ENCODE peak calls at places on chromosomes 1 and 21, in ten cellular contexts. F is adrenal gland, A is RWPE2, B is psoas muscle, P is mammary epithelial cell, Y is small intestine, N is ovary, Q is tibial artery, M is brain microvascular endothelial cell, S is fibroblast of lung. E is an unnamed sample.

GRCh38 chr1:96387785-96388184 is 333.8 kb upstream of the PTBP2 start:
- DNase-seq in N (no peak), A (no peak), Q (no peak), Y (no peak), M (no peak), F (no peak), P (peak; percentile 83), S (no peak), B (no peak), E (no peak)

GRCh38 chr1:23152966-23153684 is 15.5 kb downstream of the LUZP1 start:
- DNase-seq in P (no peak), N (no peak), F (no peak), A (no peak), S (no peak), Y (peak; percentile 83), Q (no peak), B (no peak), M (no peak), E (peak; percentile 19)

GRCh38 chr1:108050911-108051624 is 86.1 kb upstream of the VAV3 start:
- DNase-seq in S (no peak), P (no peak), B (no peak), F (no peak), Q (no peak), A (no peak), N (no peak), Y (no peak), M (no peak), E (no peak)

GRCh38 chr1:162193815-162194214 is 124.3 kb downstream of the NOS1AP start:
- DNase-seq in P (no peak), Q (no peak), N (no peak), S (no peak), M (no peak), Y (no peak), F (no peak), B (no peak), A (no peak), E (no peak)

GRCh38 chr21:42317341-42317741 is 2.1 kb upstream of the TFF3 start:
- DNase-seq in M (no peak), B (no peak), A (no peak), S (no peak), F (no peak), N (no peak), Q (no peak), P (no peak), Y (peak; percentile 57), E (no peak)

GRCh38 chr1:43867946-43868740 is 65.5 kb upstream of the ARTN start:
- DNase-seq in S (peak; percentile 91), Y (peak; percentile 6), M (peak; percentile 20), B (no peak), P (peak; percentile 79), F (no peak), N (no peak), A (no peak), Q (no peak), E (no peak)

GRCh38 chr1:89200668-89201488 is 2.1 kb upstream of the GBP4 start:
- DNase-seq in Y (peak; percentile 10), M (no peak), Q (no peak), F (no peak), B (no peak), A (no peak), S (no peak), P (no peak), N (no peak), E (no peak)

GRCh38 chr1:17624540-17625256 is 85.2 kb downstream of the ARHGEF10L start:
- DNase-seq in Y (peak; percentile 56), M (peak; percentile 41), B (peak; percentile 97), N (no peak), Q (peak; percentile 79), S (peak; percentile 58), P (peak; percentile 72), A (no peak), F (peak; percentile 78), E (no peak)

GRCh38 chr1:46030074-46030870 is 102.2 kb downstream of the PIK3R3 start:
- DNase-seq in Y (no peak), A (no peak), M (no peak), F (no peak), Q (no peak), B (no peak), P (no peak), N (no peak), S (no peak), E (no peak)

GRCh38 chr1:46027788-46028573 is 104.4 kb downstream of the PIK3R3 start:
- DNase-seq in F (peak; percentile 43), B (no peak), Q (no peak), Y (no peak), S (no peak), A (no peak), N (no peak), M (no peak), P (no peak), E (no peak)

GRCh38 chr1:46030876-46031660 is 101.4 kb downstream of the PIK3R3 start:
- DNase-seq in B (no peak), Y (no peak), N (no peak), S (no peak), P (no peak), A (no peak), F (no peak), M (peak; percentile 48), Q (no peak), E (no peak)

GRCh38 chr1:46021046-46021822 is 111.2 kb downstream of the PIK3R3 start:
- DNase-seq in F (no peak), M (no peak), A (no peak), P (no peak), Y (peak; percentile 17), S (no peak), B (no peak), N (no peak), Q (no peak), E (no peak)

DNA sequence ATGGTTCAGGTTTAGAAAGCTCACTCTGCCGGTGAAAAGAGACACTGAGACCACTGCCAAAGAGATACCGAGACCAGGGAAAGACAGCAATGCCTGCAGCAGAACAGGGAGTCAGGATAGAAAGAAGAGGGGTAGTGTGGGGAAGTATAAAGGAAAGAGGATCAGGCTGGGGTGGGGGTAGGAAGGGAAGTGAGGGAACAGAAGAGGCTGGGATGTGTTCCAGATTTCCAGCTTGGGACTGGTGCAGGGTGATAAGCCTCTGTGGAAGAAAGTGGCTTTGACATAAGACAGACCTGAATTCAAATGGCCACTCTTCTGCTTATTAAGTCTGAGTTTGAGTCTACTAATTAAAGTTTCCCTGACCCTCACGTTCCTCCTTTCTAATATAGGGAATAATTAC is 105.9 kb downstream of the PIK3R3 start:
- DNase-seq in M (no peak), P (no peak), Q (no peak), N (no peak), A (no peak), Y (no peak), S (peak; percentile 15), F (no peak), B (no peak), E (no peak)
- H3K36me3 ChIP-seq in M (peaks cover 18% of the 10 kb centered on the region), P (peaks cover 2% of the 10 kb centered on the region), Q (peaks cover 87% of the 10 kb centered on the region), N (no peaks in the 10 kb centered on the region), A (peaks cover 5% of the 10 kb centered on the region), Y (peaks cover 14% of the 10 kb centered on the region), S (peaks cover 6% of the 10 kb centered on the region), F (peaks cover 22% of the 10 kb centered on the region), B (peaks cover 14% of the 10 kb centered on the region), E (peaks cover 56% of the 10 kb centered on the region)

DNA sequence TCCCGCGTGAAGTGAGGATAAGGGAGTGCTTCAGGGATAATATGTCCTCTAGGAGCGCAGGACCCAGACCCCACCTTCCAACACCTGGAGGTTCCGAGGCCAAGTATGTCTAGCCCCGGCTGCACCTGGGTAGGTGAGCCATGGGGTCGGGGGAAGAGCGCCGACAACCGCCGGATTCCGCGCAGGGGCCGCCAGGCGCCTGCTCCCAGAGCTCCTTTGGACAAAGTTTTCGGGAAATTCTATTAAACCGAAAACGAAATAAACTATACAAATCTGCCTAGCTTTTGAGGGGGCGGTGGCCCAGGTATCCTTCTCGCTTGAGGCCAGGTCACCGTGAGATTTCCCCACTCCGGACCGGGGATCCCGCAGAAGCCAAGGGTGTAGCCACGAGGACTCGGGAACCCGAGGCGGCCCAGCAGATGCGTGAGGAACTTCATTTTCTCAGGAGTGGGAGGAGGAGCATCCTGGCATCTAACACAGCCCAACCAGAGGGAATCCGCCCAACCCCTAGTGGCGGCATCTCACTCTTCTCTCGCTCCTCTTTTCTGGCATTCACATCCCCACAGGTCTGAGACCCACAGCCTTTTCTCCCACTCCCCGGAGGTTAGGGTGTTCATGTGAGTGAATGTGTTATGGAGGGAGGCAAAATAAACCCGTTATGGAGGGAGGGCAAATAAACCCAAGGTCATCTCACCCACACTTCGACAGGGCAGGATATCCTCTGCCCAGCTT is 2.3 kb upstream of the DMRTA2 start:
- DNase-seq in Q (no peak), F (no peak), B (no peak), N (no peak), A (no peak), Y (no peak), P (no peak), S (no peak), M (no peak), E (no peak)
- H3K36me3 ChIP-seq in Q (no peaks in the 10 kb centered on the region), F (no peaks in the 10 kb centered on the region), B (no peaks in the 10 kb centered on the region), N (no peaks in the 10 kb centered on the region), A (no peaks in the 10 kb centered on the region), Y (no peaks in the 10 kb centered on the region), P (no peaks in the 10 kb centered on the region), S (no peaks in the 10 kb centered on the region), M (no peaks in the 10 kb centered on the region), E (no peaks in the 10 kb centered on the region)

GRCh38 chr1:6547301-6547700 is 7.0 kb downstream of the NOL9 start:
- DNase-seq in F (no peak), A (no peak), Q (no peak), Y (no peak), P (peak; percentile 31), N (no peak), M (peak; percentile 27), S (no peak), B (no peak), E (no peak)
- H3K36me3 ChIP-seq in F (peaks cover 51% of the 10 kb centered on the region), A (peaks cover 87% of the 10 kb centered on the region), Q (peaks cover 94% of the 10 kb centered on the region), Y (peaks cover 6% of the 10 kb centered on the region), P (peaks cover 15% of the 10 kb centered on the region), N (no peaks in the 10 kb centered on the region), M (peaks cover 33% of the 10 kb centered on the region), S (peaks cover 3% of the 10 kb centered on the region), B (peaks cover 9% of the 10 kb centered on the region), E (peaks cover 38% of the 10 kb centered on the region)

GRCh38 chr1:232568331-232568852 is 61.5 kb downstream of the SIPA1L2 start:
- DNase-seq in M (no peak), Q (no peak), P (no peak), F (no peak), N (no peak), B (no peak), A (no peak), S (no peak), Y (no peak), E (no peak)

GRCh38 chr1:232568906-232569305 is 61.0 kb downstream of the SIPA1L2 start:
- DNase-seq in S (peak; percentile 6), Y (no peak), N (no peak), P (no peak), A (no peak), F (no peak), Q (no peak), B (no peak), M (no peak), E (no peak)

GRCh38 chr1:232574077-232574476 is 55.9 kb downstream of the SIPA1L2 start:
- DNase-seq in B (no peak), A (no peak), S (no peak), N (no peak), Y (no peak), Q (no peak), M (no peak), P (no peak), F (no peak), E (no peak)

GRCh38 chr1:232570007-232570406 is 59.9 kb downstream of the SIPA1L2 start:
- DNase-seq in Q (no peak), B (no peak), N (no peak), A (no peak), P (no peak), M (no peak), F (no peak), Y (no peak), S (peak; percentile 8), E (peak; percentile 12)

DNA sequence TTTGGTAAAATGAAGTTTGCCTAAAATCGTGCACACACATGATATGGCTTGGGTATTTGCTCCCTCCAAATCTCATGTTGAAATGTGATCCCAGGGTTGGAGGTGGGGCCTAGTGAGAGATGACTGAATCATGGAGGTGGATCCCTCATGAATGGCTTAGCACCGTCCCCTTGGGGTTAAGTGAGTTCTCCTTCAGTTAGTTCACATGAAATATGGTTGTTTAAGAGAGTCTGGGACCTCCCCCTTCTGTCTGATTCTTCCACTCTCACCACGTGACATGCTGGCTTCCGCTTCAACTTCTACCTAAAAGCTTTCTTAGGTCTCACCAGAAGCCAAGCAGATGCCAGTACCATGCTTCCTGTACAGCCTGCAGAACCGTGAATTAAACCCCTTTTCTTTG is 58.4 kb downstream of the SIPA1L2 start:
- DNase-seq in P (peak; percentile 7), A (no peak), M (no peak), S (peak; percentile 21), B (no peak), Y (no peak), Q (no peak), N (no peak), F (no peak), E (no peak)
- H3K36me3 ChIP-seq in P (no peaks in the 10 kb centered on the region), A (no peaks in the 10 kb centered on the region), M (no peaks in the 10 kb centered on the region), S (no peaks in the 10 kb centered on the region), B (no peaks in the 10 kb centered on the region), Y (no peaks in the 10 kb centered on the region), Q (no peaks in the 10 kb centered on the region), N (no peaks in the 10 kb centered on the region), F (no peaks in the 10 kb centered on the region), E (no peaks in the 10 kb centered on the region)

E was measured in trophoblast cell.